ENCODE peak calls at places on chromosome 20, in eight cellular contexts. C is foreskin fibroblast, R is colonic mucosa, U is adrenal gland, A is SK-N-SH, W is neural progenitor cell, V is RWPE1, K is AG10803. J is an unnamed sample.
A peak's percentile ranks its signal among the peaks of the same experiment; 100 is the strongest.

GRCh38 chr20:3203315-3204123 is 963 bp downstream of the DDRGK1 start:
- DNase-seq in K (peak; percentile 51), R (peak; percentile 50), A (peak; percentile 74), W (peak; percentile 30), U (peak; percentile 43), V (no peak), C (peak; percentile 43), J (no peak)

GRCh38 chr20:9112541-9113515 is 43.9 kb downstream of the PLCB4 start:
- DNase-seq in K (peak; percentile 85), W (no peak), U (peak; percentile 16), R (no peak), V (peak; percentile 9), C (peak; percentile 72), A (no peak), J (no peak)

GRCh38 chr20:24148372-24148771 is 159.8 kb upstream of the GGTLC1 start:
- DNase-seq in U (no peak), R (no peak), V (no peak), A (no peak), K (no peak), W (no peak), C (no peak), J (no peak)

GRCh38 chr20:23868321-23868720 is 11.2 kb downstream of the CST5 start:
- DNase-seq in A (no peak), K (no peak), U (no peak), V (no peak), C (no peak), R (no peak), W (no peak), J (no peak)

GRCh38 chr20:38642498-38642897 is 40.9 kb downstream of the ARHGAP40 start:
- DNase-seq in C (no peak), K (no peak), R (no peak), A (no peak), U (no peak), V (no peak), W (no peak), J (no peak)

GRCh38 chr20:4951299-4951698 is 50.0 kb downstream of the SLC23A2 start:
- DNase-seq in V (peak; percentile 87), K (peak; percentile 80), W (no peak), C (peak; percentile 89), R (no peak), A (no peak), U (peak; percentile 76), J (no peak)

GRCh38 chr20:40563296-40563950 is 125.6 kb downstream of the MAFB start:
- DNase-seq in V (peak; percentile 98), U (peak; percentile 60), A (no peak), W (no peak), K (peak; percentile 29), C (peak; percentile 4), R (peak; percentile 95), J (no peak)

GRCh38 chr20:44886276-44886671 is 769 bp downstream of the YWHAB start:
- DNase-seq in U (no peak), A (no peak), C (no peak), W (no peak), K (no peak), V (peak; percentile 56), R (no peak), J (no peak)

GRCh38 chr20:45096781-45097180 is 4.1 kb downstream of the KCNS1 start:
- DNase-seq in U (no peak), R (no peak), K (no peak), W (no peak), A (no peak), V (no peak), C (no peak), J (no peak)

GRCh38 chr20:45968081-45968671 is 3.8 kb downstream of the ZNF335 start:
- DNase-seq in K (no peak), V (no peak), R (no peak), U (peak; percentile 49), C (no peak), A (peak; percentile 15), W (no peak), J (no peak)

GRCh38 chr20:46215913-46216707 is 92.2 kb downstream of the CDH22 start:
- DNase-seq in K (peak; percentile 26), W (peak; percentile 87), A (peak; percentile 93), V (peak; percentile 51), C (peak; percentile 32), R (no peak), U (peak; percentile 93), J (no peak)

GRCh38 chr20:29497261-29497671 is 1760.2 kb upstream of the DEFB115 start:
- DNase-seq in U (no peak), R (peak; percentile 40), V (no peak), C (peak; percentile 1), K (peak; percentile 0), A (peak; percentile 91), W (no peak), J (no peak)

GRCh38 chr20:1330075-1330830 is 1.3 kb upstream of the SDCBP2 start:
- DNase-seq in W (no peak), V (peak; percentile 44), U (peak; percentile 92), A (peak; percentile 3), K (peak; percentile 38), C (no peak), R (peak; percentile 87), J (no peak)

GRCh38 chr20:4112490-4113420 is 97.4 kb upstream of the RNF24 start:
- DNase-seq in V (no peak), U (peak; percentile 65), R (peak; percentile 71), C (peak; percentile 70), K (peak; percentile 55), W (no peak), A (peak; percentile 42), J (no peak)

GRCh38 chr20:40493551-40493950 is 195.5 kb downstream of the MAFB start:
- DNase-seq in K (no peak), W (no peak), V (peak; percentile 84), U (no peak), A (no peak), C (peak; percentile 27), R (no peak), J (no peak)

GRCh38 chr20:2421247-2421646 is 40.5 kb downstream of the TGM6 start:
- DNase-seq in U (no peak), K (no peak), A (no peak), R (no peak), V (peak; percentile 33), W (no peak), C (peak; percentile 9), J (no peak)

GRCh38 chr20:60137657-60138245 is 179.5 kb downstream of the CDH26 start:
- DNase-seq in W (peak; percentile 46), C (peak; percentile 6), K (peak; percentile 12), R (peak; percentile 38), U (no peak), A (no peak), V (peak; percentile 51), J (peak; percentile 51)

GRCh38 chr20:59205044-59205443 is 41.4 kb downstream of the ZNF831 start:
- DNase-seq in V (no peak), U (no peak), R (peak; percentile 15), C (no peak), A (no peak), K (no peak), W (no peak), J (no peak)

GRCh38 chr20:32858873-32859372 is at the start of gene EFCAB8:
- DNase-seq in C (no peak), A (no peak), W (peak; percentile 25), V (no peak), U (no peak), K (no peak), R (no peak), J (no peak)
- TF ChIP-seq CTCF in C (no peak), A (no peak), W (peak; percentile 32), V (no peak), U (no peak), K (no peak), R (no peak), J (no peak)

DNA sequence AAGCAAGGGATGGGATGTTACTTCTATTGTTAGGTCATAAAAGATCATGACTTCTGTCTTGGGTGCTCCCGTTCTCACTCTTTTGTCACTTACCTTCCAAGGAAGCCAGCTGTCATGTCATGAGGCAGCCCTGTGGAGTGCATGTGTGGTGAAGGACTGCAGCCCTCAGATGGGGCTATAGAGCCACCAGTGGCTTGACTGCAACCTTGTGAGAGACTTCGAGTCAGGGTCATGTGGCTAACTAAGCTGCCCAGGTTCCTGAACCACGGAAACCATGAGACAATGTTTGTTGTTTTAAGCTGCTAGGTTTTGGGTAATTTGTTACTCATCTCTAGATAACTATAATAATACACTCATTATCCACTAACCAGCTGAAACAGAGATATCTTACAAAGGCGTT is 477.1 kb downstream of the BTBD3 start:
- DNase-seq in C (no peak), V (no peak), A (no peak), R (no peak), W (peak; percentile 29), U (no peak), K (no peak), J (no peak)
- TF ChIP-seq CTCF in C (no peak), V (no peak), A (no peak), R (no peak), W (no peak), U (no peak), K (no peak), J (no peak)

DNA sequence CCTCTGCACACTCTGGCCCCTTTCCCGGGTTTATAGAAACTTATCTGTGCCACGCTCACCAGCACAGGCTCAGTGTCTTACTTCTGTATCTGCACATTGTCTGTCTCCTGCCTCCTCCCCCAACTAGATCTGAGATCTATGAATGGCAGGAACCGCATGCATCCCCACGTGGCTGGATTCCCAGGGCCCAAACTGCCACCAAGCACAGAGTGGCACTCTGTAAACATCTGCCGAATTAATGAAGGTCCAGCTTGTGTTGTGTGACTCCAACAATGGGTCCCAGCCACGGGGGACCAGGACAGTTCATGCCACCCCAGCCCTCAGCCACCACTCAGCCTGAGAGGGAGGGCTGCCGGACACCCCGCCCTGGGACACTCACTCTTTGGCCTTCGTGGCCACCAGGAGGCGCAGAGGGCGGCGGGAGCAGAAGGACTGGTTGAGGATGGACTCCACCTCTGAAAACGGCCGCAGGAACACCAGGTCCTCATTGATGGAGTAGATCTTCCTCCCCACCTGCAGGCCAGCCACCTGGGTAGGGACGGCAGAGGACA is 171.1 kb downstream of the PREX1 start:
- DNase-seq in R (no peak), K (no peak), W (peak; percentile 75), V (no peak), C (no peak), U (no peak), A (peak; percentile 55), J (peak; percentile 40)
- TF ChIP-seq CTCF in R (no peak), K (peak; percentile 9), W (peak; percentile 60), V (no peak), C (peak; percentile 14), U (no peak), A (peak; percentile 40), J (peak; percentile 34)

GRCh38 chr20:17372831-17373440 is 146.1 kb downstream of the PCSK2 start:
- DNase-seq in U (no peak), K (no peak), R (no peak), W (no peak), V (no peak), A (no peak), C (no peak), J (no peak)

GRCh38 chr20:17376031-17376430 is 149.2 kb downstream of the PCSK2 start:
- DNase-seq in R (no peak), V (no peak), U (no peak), C (no peak), W (no peak), K (no peak), A (no peak), J (no peak)

GRCh38 chr20:17374086-17374485 is 147.2 kb downstream of the PCSK2 start:
- DNase-seq in K (no peak), W (no peak), A (no peak), C (no peak), R (no peak), V (no peak), U (no peak), J (no peak)

GRCh38 chr20:17379651-17380050 is 151.5 kb downstream of the BFSP1 start:
- DNase-seq in C (no peak), K (no peak), R (no peak), U (no peak), A (no peak), W (no peak), V (no peak), J (no peak)

GRCh38 chr20:17377222-17377621 is 150.4 kb downstream of the PCSK2 start:
- DNase-seq in W (no peak), R (no peak), U (no peak), A (no peak), V (no peak), K (no peak), C (no peak), J (no peak)
- TF ChIP-seq CTCF in W (no peak), R (no peak), U (no peak), A (no peak), V (no peak), K (no peak), C (no peak), J (no peak)